ENCODE peak calls at places on chromosomes 3 and 15, in four cellular contexts. I is HFFc6; A is HuH-7; E is activated CD8-positive, alpha-beta memory T cell treated with anti-CD3 and anti-CD28 coated beads for 4 hours. B is an unnamed sample.

GRCh38 chr3:66441124-66441523 is 59.7 kb downstream of the LRIG1 start:
- DNase-seq in I (peak; percentile 47), A (no peak), E (no peak), B (peak; percentile 55)

GRCh38 chr3:124383846-124384483 is 346.3 kb upstream of the UMPS start:
- DNase-seq in I (no peak), A (no peak), E (no peak), B (no peak)

GRCh38 chr3:105582015-105582414 is 215.3 kb downstream of the ALCAM start:
- DNase-seq in I (no peak), A (no peak), E (no peak), B (no peak)

GRCh38 chr3:61221759-61222362 is 29.4 kb downstream of the FHIT start:
- DNase-seq in I (no peak), A (no peak), E (no peak), B (no peak)

GRCh38 chr3:8621872-8622271 is 22.7 kb downstream of the SSUH2 start:
- DNase-seq in I (peak; percentile 87), A (no peak), E (no peak), B (peak; percentile 90)

GRCh38 chr15:68820205-68820588 is 498 bp downstream of the ANP32A start:
- DNase-seq in I (no peak), A (peak; percentile 30), E (peak; percentile 52), B (no peak)

GRCh38 chr15:57444877-57445513 is 68.7 kb downstream of the CGNL1 start:
- DNase-seq in I (peak; percentile 18), A (no peak), E (no peak), B (peak; percentile 35)

GRCh38 chr15:29616512-29616911 is 205.8 kb downstream of the TJP1 start:
- DNase-seq in I (no peak), A (no peak), E (no peak), B (no peak)